ENCODE peak calls at places on chromosome 1, in nine cellular contexts. P is HFF-Myc, E is foreskin keratinocyte, R is AG09309, H is psoas muscle, B is endodermal cell, L is spleen, I is A549, J is BJ. F is an unnamed sample.
A peak's percentile ranks its signal among the peaks of the same experiment; 100 is the strongest.

GRCh38 chr1:86965012-86965826 is 50.8 kb downstream of the HS2ST1 start:
- DNase-seq in P (no peak), E (peak; percentile 23), R (no peak), H (no peak), B (peak; percentile 72), L (no peak), I (peak; percentile 31), J (no peak), F (no peak)

GRCh38 chr1:239547987-239548386 is 161.6 kb downstream of the CHRM3 start:
- DNase-seq in P (no peak), E (no peak), R (no peak), H (no peak), B (no peak), L (no peak), I (no peak), J (no peak), F (no peak)

GRCh38 chr1:234621657-234622335 is 11.8 kb upstream of the IRF2BP2 start:
- DNase-seq in P (no peak), E (peak; percentile 45), R (no peak), H (no peak), B (no peak), L (no peak), I (no peak), J (peak; percentile 67), F (no peak)

GRCh38 chr1:90223401-90223800 is 228.5 kb downstream of the ZNF326 start:
- DNase-seq in P (no peak), E (no peak), R (no peak), H (no peak), B (no peak), L (no peak), I (no peak), J (no peak), F (no peak)

GRCh38 chr1:145846191-145846590 is 761 bp downstream of the NUDT17 start:
- DNase-seq in P (no peak), E (peak; percentile 25), R (no peak), H (no peak), B (peak; percentile 82), L (no peak), I (peak; percentile 38), J (no peak), F (no peak)

GRCh38 chr1:183905497-183905896 is 100.6 kb downstream of the RGL1 start:
- DNase-seq in P (no peak), E (no peak), R (no peak), H (no peak), B (no peak), L (no peak), I (no peak), J (no peak), F (no peak)

GRCh38 chr1:149916927-149917310 is 725 bp downstream of the SV2A start:
- DNase-seq in P (no peak), E (no peak), R (no peak), H (no peak), B (no peak), L (no peak), I (no peak), J (no peak), F (no peak)

GRCh38 chr1:166237675-166238074 is 70.9 kb upstream of the FAM78B start:
- DNase-seq in P (no peak), E (no peak), R (no peak), H (no peak), B (no peak), L (no peak), I (no peak), J (no peak), F (no peak)

GRCh38 chr1:194755241-194755953 is 1569.0 kb upstream of the B3GALT2 start:
- DNase-seq in P (peak; percentile 20), E (no peak), R (no peak), H (no peak), B (no peak), L (no peak), I (no peak), J (no peak), F (no peak)

GRCh38 chr1:89310505-89310904 is 37.8 kb upstream of the GBP5 start:
- DNase-seq in P (no peak), E (no peak), R (peak; percentile 4), H (no peak), B (no peak), L (no peak), I (no peak), J (peak; percentile 4), F (no peak)

GRCh38 chr1:78501203-78501602 is 10.4 kb downstream of the PTGFR start:
- DNase-seq in P (no peak), E (no peak), R (no peak), H (no peak), B (no peak), L (no peak), I (no peak), J (no peak), F (no peak)

GRCh38 chr1:216606047-216606637 is 117.1 kb downstream of the ESRRG start:
- DNase-seq in P (no peak), E (no peak), R (no peak), H (no peak), B (peak; percentile 74), L (no peak), I (no peak), J (no peak), F (no peak)

GRCh38 chr1:180500689-180501088 is 1.7 kb downstream of the ACBD6 start:
- DNase-seq in P (no peak), E (no peak), R (no peak), H (no peak), B (no peak), L (no peak), I (no peak), J (no peak), F (no peak)

GRCh38 chr1:180502361-180503273 is at the start of gene ACBD6:
- DNase-seq in P (peak; percentile 64), E (peak; percentile 88), R (peak; percentile 61), H (peak; percentile 86), B (peak; percentile 94), L (peak; percentile 96), I (peak; percentile 94), J (no peak), F (peak; percentile 82)

GRCh38 chr1:180503274-180503862 is 991 bp upstream of the ACBD6 start:
- DNase-seq in P (no peak), E (no peak), R (no peak), H (no peak), B (no peak), L (no peak), I (peak; percentile 38), J (no peak), F (no peak)

GRCh38 chr1:180504186-180504585 is 1.8 kb upstream of the ACBD6 start:
- DNase-seq in P (no peak), E (no peak), R (no peak), H (no peak), B (no peak), L (no peak), I (no peak), J (no peak), F (no peak)

DNA sequence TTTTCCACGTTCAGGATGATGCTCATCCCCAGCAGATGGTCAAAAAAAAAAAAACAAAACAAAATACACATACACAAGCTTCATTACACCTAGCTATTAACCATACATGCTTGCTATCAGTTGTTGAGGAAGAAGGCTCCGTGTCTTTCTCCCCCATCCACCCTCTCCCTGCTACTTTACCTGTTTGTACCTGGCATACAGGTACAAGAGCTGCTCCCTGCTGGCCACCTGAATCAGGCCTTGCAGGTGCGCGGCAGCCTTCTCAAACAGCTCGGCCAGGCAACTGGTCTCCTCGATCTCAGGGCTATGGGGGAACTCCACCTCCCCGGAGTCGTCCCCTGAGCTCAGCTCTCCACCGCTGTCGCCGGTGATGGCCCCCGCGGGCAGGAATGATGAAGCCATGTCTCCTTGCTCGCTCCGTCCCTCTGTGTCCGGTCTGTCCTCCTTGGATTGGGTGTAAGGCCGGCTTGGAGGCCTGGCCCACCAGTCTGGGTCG is 464 bp downstream of the ACBD6 start:
- DNase-seq in P (no peak), E (peak; percentile 74), R (no peak), H (no peak), B (peak; percentile 95), L (no peak), I (no peak), J (no peak), F (no peak)
- TF ChIP-seq CTCF in P (no peak), E (peak; percentile 22), R (no peak), H (no peak), B (peak; percentile 53), L (no peak), I (no peak), J (no peak), F (no peak)

DNA sequence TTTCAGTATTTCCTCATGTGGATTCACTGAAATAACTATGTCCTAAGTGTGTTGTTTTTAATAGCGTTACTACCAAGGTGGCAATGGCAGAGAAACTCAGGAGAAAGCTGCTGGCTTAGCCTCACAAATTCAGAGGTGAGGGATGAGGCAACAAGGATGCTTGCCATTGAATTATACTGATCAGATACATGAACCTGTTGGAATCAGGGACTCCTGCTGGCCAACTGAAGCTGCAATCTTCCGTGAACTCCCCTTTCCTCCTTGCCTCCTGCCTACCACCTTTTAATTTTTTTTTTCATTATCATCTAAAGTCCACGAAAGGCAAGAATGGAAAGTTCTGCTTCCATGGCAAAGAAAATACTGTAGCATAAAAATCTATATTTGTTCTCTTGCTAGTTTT is 254.7 kb downstream of the NFIA start:
- DNase-seq in P (no peak), E (peak; percentile 36), R (no peak), H (no peak), B (peak; percentile 51), L (no peak), I (peak; percentile 41), J (no peak), F (no peak)
- TF ChIP-seq CTCF in P (no peak), E (peak; percentile 51), R (peak; percentile 10), H (peak; percentile 35), B (peak; percentile 68), L (no peak), I (peak; percentile 20), J (peak; percentile 29), F (no peak)

DNA sequence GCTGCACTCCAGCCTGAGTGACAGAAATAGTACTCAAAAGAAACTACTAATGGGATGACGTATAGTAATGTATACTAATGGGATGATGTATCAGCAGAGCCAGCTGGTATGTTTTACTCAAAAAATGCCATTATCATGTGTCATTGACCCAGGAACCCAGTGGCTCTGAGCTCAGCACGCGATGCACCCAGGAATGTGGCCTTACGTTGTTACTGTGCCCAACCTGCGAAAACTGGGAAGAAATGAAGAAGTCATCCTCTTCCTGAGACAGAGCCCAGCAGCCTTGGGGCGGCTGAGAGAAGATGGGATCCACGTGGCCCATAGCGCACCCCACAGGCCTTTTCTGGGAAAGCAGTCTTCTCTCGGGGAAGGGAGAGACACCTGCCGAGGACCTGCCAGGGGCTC is 8.8 kb downstream of the UBE2J2 start:
- DNase-seq in P (peak; percentile 97), E (peak; percentile 99), R (peak; percentile 93), H (no peak), B (peak; percentile 86), L (no peak), I (no peak), J (peak; percentile 94), F (no peak)
- TF ChIP-seq CTCF in P (peak; percentile 62), E (peak; percentile 81), R (peak; percentile 65), H (no peak), B (peak; percentile 63), L (no peak), I (no peak), J (peak; percentile 65), F (no peak)

GRCh38 chr1:202998836-202999750 is 8.1 kb upstream of the TMEM183A start:
- DNase-seq in P (peak; percentile 44), E (peak; percentile 35), R (no peak), H (no peak), B (peak; percentile 78), L (no peak), I (peak; percentile 60), J (no peak), F (no peak)
- TF ChIP-seq CTCF in P (peak; percentile 72), E (peak; percentile 94), R (peak; percentile 75), H (peak; percentile 84), B (peak; percentile 91), L (peak; percentile 57), I (peak; percentile 93), J (peak; percentile 79), F (peak; percentile 56)

GRCh38 chr1:8460132-8460544 is 142.2 kb downstream of the SLC45A1 start:
- DNase-seq in P (no peak), E (no peak), R (no peak), H (no peak), B (peak; percentile 65), L (no peak), I (no peak), J (no peak), F (no peak)
- TF ChIP-seq CTCF in P (no peak), E (no peak), R (no peak), H (no peak), B (peak; percentile 70), L (no peak), I (no peak), J (no peak), F (no peak)

F was measured in activated B cell treated with CpG ODN at 0.5 μM for 24 hours.